ENCODE peak calls at places on chromosomes 6 and 20, in ten cellular contexts. S is NB4; A is astrocyte of the cerebellum; J is lower lobe of right lung; B is fibroblast of pulmonary artery; Q is ascending aorta; P is psoas muscle; T is tibial nerve; I is CD8-positive, alpha-beta T cell; H is dorsolateral prefrontal cortex. V is an unnamed sample.

GRCh38 chr20:23637282-23638221 is at the start of gene CST3:
- DNase-seq in S (peak; percentile 92), A (no peak), J (peak; percentile 94), B (peak; percentile 89), Q (peak; percentile 93), P (peak; percentile 96), T (peak; percentile 88), I (no peak), H (no peak), V (peak; percentile 98)

GRCh38 chr20:48691523-48691922 is 136.3 kb downstream of the PREX1 start:
- DNase-seq in S (no peak), A (no peak), J (no peak), B (no peak), Q (no peak), P (no peak), T (no peak), I (no peak), H (peak; percentile 77), V (no peak)

GRCh38 chr6:10414766-10415592 is at the start of gene TFAP2A:
- DNase-seq in S (no peak), A (no peak), J (no peak), B (peak; percentile 59), Q (no peak), P (peak; percentile 35), T (no peak), I (no peak), H (no peak), V (peak; percentile 89)

GRCh38 chr6:84771732-84772131 is 7.3 kb upstream of the TBX18 start:
- DNase-seq in S (no peak), A (no peak), J (no peak), B (peak; percentile 68), Q (no peak), P (no peak), T (no peak), I (no peak), H (no peak), V (no peak)

GRCh38 chr6:135904666-135905065 is 53.2 kb downstream of the PDE7B start:
- DNase-seq in S (no peak), A (no peak), J (no peak), B (no peak), Q (no peak), P (no peak), T (no peak), I (no peak), H (no peak), V (no peak)

GRCh38 chr6:168193816-168194701 is 115.0 kb upstream of the FRMD1 start:
- DNase-seq in S (peak; percentile 50), A (no peak), J (no peak), B (no peak), Q (peak; percentile 47), P (no peak), T (no peak), I (no peak), H (no peak), V (peak; percentile 78)

GRCh38 chr20:6940052-6940451 is 172.6 kb downstream of the BMP2 start:
- DNase-seq in S (peak; percentile 64), A (no peak), J (no peak), B (peak; percentile 6), Q (no peak), P (no peak), T (no peak), I (no peak), H (no peak), V (no peak)

GRCh38 chr20:50469796-50470195 is 40.4 kb upstream of the PTPN1 start:
- DNase-seq in S (no peak), A (no peak), J (no peak), B (no peak), Q (no peak), P (no peak), T (no peak), I (no peak), H (no peak), V (no peak)

GRCh38 chr20:23970049-23970448 is 18.5 kb downstream of the GGTLC1 start:
- DNase-seq in S (no peak), A (no peak), J (no peak), B (no peak), Q (no peak), P (no peak), T (no peak), I (no peak), H (no peak), V (peak; percentile 40)

GRCh38 chr6:136774228-136775041 is 17.8 kb downstream of the MAP3K5 start:
- DNase-seq in S (peak; percentile 90), A (no peak), J (no peak), B (peak; percentile 86), Q (no peak), P (no peak), T (no peak), I (no peak), H (no peak), V (no peak)

GRCh38 chr6:24699521-24700359 is 19.2 kb downstream of the C6orf62 start:
- DNase-seq in S (no peak), A (no peak), J (no peak), B (no peak), Q (no peak), P (no peak), T (no peak), I (no peak), H (no peak), V (no peak)

GRCh38 chr6:3777695-3778461 is 26.4 kb upstream of the PXDC1 start:
- DNase-seq in S (no peak), A (no peak), J (no peak), B (no peak), Q (no peak), P (no peak), T (no peak), I (no peak), H (no peak), V (no peak)

GRCh38 chr6:34526241-34526972 is 29.7 kb downstream of the SPDEF start:
- DNase-seq in S (peak; percentile 40), A (no peak), J (peak; percentile 46), B (no peak), Q (no peak), P (peak; percentile 49), T (no peak), I (no peak), H (no peak), V (no peak)

GRCh38 chr6:83151114-83151513 is 42.0 kb downstream of the PGM3 start:
- DNase-seq in S (no peak), A (no peak), J (no peak), B (no peak), Q (no peak), P (no peak), T (no peak), I (no peak), H (no peak), V (no peak)

GRCh38 chr20:1264727-1265126 is 1.4 kb upstream of the SNPH start:
- DNase-seq in S (no peak), A (no peak), J (no peak), B (no peak), Q (no peak), P (no peak), T (no peak), I (no peak), H (no peak), V (no peak)

GRCh38 chr20:1263853-1264252 is 2.2 kb upstream of the SNPH start:
- DNase-seq in S (no peak), A (no peak), J (no peak), B (peak; percentile 35), Q (no peak), P (no peak), T (no peak), I (no peak), H (no peak), V (no peak)

GRCh38 chr20:1266167-1266973 is at the start of gene SNPH:
- DNase-seq in S (peak; percentile 77), A (peak; percentile 36), J (peak; percentile 73), B (peak; percentile 79), Q (peak; percentile 86), P (peak; percentile 81), T (peak; percentile 47), I (peak; percentile 76), H (no peak), V (peak; percentile 39)

GRCh38 chr20:1265916-1266166 is 253 bp upstream of the SNPH start:
- DNase-seq in S (no peak), A (no peak), J (no peak), B (no peak), Q (no peak), P (no peak), T (no peak), I (no peak), H (no peak), V (no peak)

GRCh38 chr20:1265226-1265915 is 723 bp upstream of the SNPH start:
- DNase-seq in S (no peak), A (no peak), J (no peak), B (no peak), Q (no peak), P (no peak), T (no peak), I (no peak), H (no peak), V (no peak)
- H3K4me3 ChIP-seq in S (peak overlapping the region; percentile 27), A (peak overlapping the region; percentile 62), J (peak overlapping the region; percentile 83), B (peak overlapping the region; percentile 72), Q (peak overlapping the region; percentile 98), P (peak overlapping the region; percentile 86), T (peak overlapping the region; percentile 40), I (peak overlapping the region; percentile 51), H (peak overlapping the region; percentile 85), V (no peak overlapping the region)

DNA sequence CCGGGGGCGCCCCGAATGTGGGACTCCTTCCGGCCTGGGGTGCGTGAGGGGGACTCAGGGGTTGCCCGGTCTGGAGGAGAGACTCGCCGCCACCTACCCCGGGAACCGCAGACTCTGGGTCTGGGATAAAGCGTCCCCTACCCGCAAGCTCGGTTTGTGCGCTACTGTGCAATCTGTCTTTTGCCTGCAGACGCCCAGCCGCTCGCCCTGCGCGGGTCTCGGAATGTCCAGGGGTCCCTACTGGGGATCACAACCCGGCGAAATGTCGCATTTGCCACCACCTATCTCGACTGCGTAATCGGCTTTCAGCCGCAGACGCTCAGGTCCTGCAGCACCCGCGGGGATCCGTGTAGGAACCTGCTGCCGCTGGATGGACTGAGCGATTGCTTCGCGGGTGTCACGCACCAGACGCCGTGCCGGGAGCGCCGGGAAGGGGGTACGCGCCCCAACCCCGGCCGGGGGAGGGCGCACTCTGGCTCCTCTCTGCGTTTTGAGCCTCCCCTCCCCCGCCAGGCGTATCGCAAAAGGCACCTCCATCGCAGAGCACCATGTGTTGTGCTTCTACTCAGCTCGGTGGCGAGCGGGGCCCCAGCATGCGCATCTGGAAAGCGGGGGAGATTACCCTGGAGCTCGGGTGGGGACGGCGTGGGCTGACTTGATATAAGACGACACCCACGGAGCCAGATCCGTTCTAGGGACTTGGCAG is 824 bp upstream of the PTPRA start:
- DNase-seq in S (peak; percentile 88), A (no peak), J (peak; percentile 79), B (peak; percentile 50), Q (peak; percentile 77), P (peak; percentile 76), T (peak; percentile 27), I (peak; percentile 80), H (peak; percentile 58), V (peak; percentile 43)
- TF ChIP-seq CTCF in S (peak; percentile 54), A (peak; percentile 14), J (peak; percentile 28), B (peak; percentile 2), Q (no peak), P (peak; percentile 20), T (no peak), I (peak; percentile 40), H (peak; percentile 46), V (no peak)

GRCh38 chr6:116251568-116252384 is 2.1 kb downstream of the TSPYL4 start:
- DNase-seq in S (no peak), A (peak; percentile 13), J (no peak), B (peak; percentile 92), Q (no peak), P (no peak), T (no peak), I (no peak), H (no peak), V (no peak)
- H3K4me3 ChIP-seq in S (peak overlapping the region; percentile 27), A (peak overlapping the region; percentile 38), J (no peak overlapping the region), B (peak overlapping the region; percentile 45), Q (peak overlapping the region; percentile 90), P (no peak overlapping the region), T (no peak overlapping the region), I (no peak overlapping the region), H (peak overlapping the region; percentile 94), V (no peak overlapping the region)

GRCh38 chr6:165884813-165885765 is 222.0 kb upstream of the PDE10A start:
- DNase-seq in S (peak; percentile 83), A (peak; percentile 64), J (peak; percentile 77), B (peak; percentile 79), Q (no peak), P (peak; percentile 75), T (peak; percentile 89), I (peak; percentile 61), H (peak; percentile 80), V (peak; percentile 54)
- TF ChIP-seq CTCF in S (peak; percentile 96), A (peak; percentile 96), J (peak; percentile 84), B (peak; percentile 92), Q (peak; percentile 34), P (peak; percentile 67), T (peak; percentile 73), I (peak; percentile 74), H (peak; percentile 96), V (no peak)

V was measured in lower leg skin.